ENCODE peak calls at places on chromosome X, in ten cellular contexts. I, L, J, E, M, X, K, R, V and F are unnamed samples.

GRCh38 chrX:97895751-97896150 is 1012.0 kb downstream of the RPA4 start:
- DNase-seq in K (no peak), J (no peak), E (no peak), X (no peak), I (peak; percentile 4), R (no peak), M (no peak), V (peak; percentile 24), L (peak; percentile 9), F (no peak)

GRCh38 chrX:124358796-124359386 is 12.5 kb downstream of the SH2D1A start:
- DNase-seq in V (no peak), X (no peak), K (no peak), M (no peak), E (no peak), I (no peak), J (no peak), R (no peak), L (no peak), F (no peak)

GRCh38 chrX:78322863-78323262 is 4.5 kb downstream of the CYSLTR1 start:
- DNase-seq in I (no peak), J (no peak), V (no peak), X (no peak), E (no peak), K (no peak), R (no peak), L (no peak), M (no peak), F (no peak)

GRCh38 chrX:67347145-67347544 is 196.7 kb upstream of the AR start:
- DNase-seq in K (no peak), V (no peak), X (no peak), I (no peak), E (no peak), L (no peak), M (no peak), R (no peak), J (no peak), F (no peak)

GRCh38 chrX:44218465-44218864 is 125.0 kb downstream of the EFHC2 start:
- DNase-seq in E (no peak), K (no peak), L (no peak), V (no peak), M (no peak), J (no peak), R (no peak), X (no peak), I (no peak), F (no peak)

GRCh38 chrX:104420907-104421306 is 145.1 kb upstream of the IL1RAPL2 start:
- DNase-seq in E (no peak), V (no peak), L (no peak), M (no peak), X (no peak), R (no peak), K (no peak), I (no peak), J (no peak), F (no peak)

GRCh38 chrX:38052096-38052495 is 45.7 kb downstream of the SYTL5 start:
- DNase-seq in M (no peak), J (peak; percentile 72), K (no peak), X (no peak), V (no peak), I (peak; percentile 15), L (peak; percentile 8), E (peak; percentile 1), R (no peak), F (no peak)

GRCh38 chrX:48791063-48791820 is 4.9 kb downstream of the GATA1 start:
- DNase-seq in L (no peak), R (no peak), I (no peak), K (no peak), E (no peak), J (no peak), M (no peak), V (no peak), X (no peak), F (no peak)

GRCh38 chrX:133468081-133468480 is 52.8 kb upstream of the GPC4 start:
- DNase-seq in I (no peak), K (no peak), J (no peak), X (no peak), L (no peak), E (peak; percentile 54), R (no peak), V (no peak), M (no peak), F (no peak)

GRCh38 chrX:154019633-154020499 is at the start of gene IRAK1:
- DNase-seq in M (peak; percentile 77), L (peak; percentile 89), X (peak; percentile 27), I (peak; percentile 87), J (no peak), V (peak; percentile 59), R (no peak), K (peak; percentile 18), E (peak; percentile 76), F (peak; percentile 39)

GRCh38 chrX:3678287-3678686 is 35.2 kb downstream of the PRKX start:
- DNase-seq in X (no peak), R (no peak), K (no peak), E (no peak), V (no peak), J (no peak), M (no peak), I (no peak), L (no peak), F (no peak)

GRCh38 chrX:119784747-119785446 is 6.5 kb downstream of the RPL39 start:
- DNase-seq in X (no peak), J (no peak), R (no peak), L (peak; percentile 47), V (peak; percentile 19), K (peak; percentile 27), I (peak; percentile 44), M (peak; percentile 56), E (peak; percentile 62), F (peak; percentile 25)

GRCh38 chrX:36950495-36951253 is 57.5 kb upstream of the FAM47C start:
- DNase-seq in K (no peak), J (no peak), E (no peak), L (no peak), R (no peak), M (no peak), V (no peak), X (no peak), I (no peak), F (no peak)

GRCh38 chrX:30241724-30242415 is at the start of gene MAGEB4:
- DNase-seq in M (no peak), I (no peak), J (no peak), X (no peak), R (no peak), V (no peak), E (no peak), L (no peak), K (no peak), F (no peak)

GRCh38 chrX:15350329-15350996 is 15.1 kb upstream of the PIGA start:
- DNase-seq in V (no peak), K (no peak), M (no peak), J (no peak), E (no peak), I (no peak), X (no peak), L (no peak), R (no peak), F (no peak)

GRCh38 chrX:48890296-48890925 is 7.2 kb downstream of the TIMM17B start:
- DNase-seq in M (no peak), R (no peak), X (no peak), K (no peak), E (no peak), V (no peak), J (no peak), I (no peak), L (no peak), F (no peak)

GRCh38 chrX:66163849-66164401 is at the start of gene HEPH:
- DNase-seq in M (no peak), L (peak; percentile 49), R (no peak), E (no peak), J (no peak), K (no peak), I (peak; percentile 46), X (no peak), V (no peak), F (no peak)

GRCh38 chrX:2397648-2398340 is 103.0 kb downstream of the DHRSX start:
- DNase-seq in K (no peak), V (peak; percentile 33), R (no peak), M (no peak), E (no peak), L (peak; percentile 63), X (no peak), J (no peak), I (peak; percentile 79), F (no peak)

GRCh38 chrX:72102760-72103159 is 29.0 kb downstream of the RTL5 start:
- DNase-seq in X (no peak), M (peak; percentile 70), E (no peak), V (peak; percentile 1), J (no peak), I (no peak), R (no peak), K (no peak), L (no peak), F (no peak)

GRCh38 chrX:154784149-154784985 is 20.9 kb downstream of the MPP1 start:
- DNase-seq in M (no peak), E (no peak), J (no peak), L (no peak), K (no peak), X (no peak), V (no peak), R (no peak), I (no peak), F (no peak)